ENCODE peak calls at places on chromosomes 5 and 9, in ten cellular contexts. C is IMR-90; D is pancreas; G is colonic mucosa; U is stomach; E is CD8-positive, alpha-beta T cell; N is heart right ventricle; Y is CD4-positive, CD25-positive, alpha-beta regulatory T cell; V is SJCRH30; M is right atrium auricular region. T is an unnamed sample.

GRCh38 chr9:114694146-114694545 is 12.2 kb upstream of the TEX48 start:
- DNase-seq in C (peak; percentile 23), D (no peak), G (no peak), U (no peak), E (no peak), N (no peak), Y (no peak), V (no peak), M (no peak), T (no peak)

GRCh38 chr5:168244838-168245555 is 46.4 kb upstream of the WWC1 start:
- DNase-seq in C (no peak), D (no peak), G (no peak), U (no peak), E (no peak), N (no peak), Y (no peak), V (no peak), M (no peak), T (peak; percentile 42)

GRCh38 chr5:17094830-17095229 is 122.6 kb upstream of the BASP1 start:
- DNase-seq in C (peak; percentile 28), D (no peak), G (no peak), U (no peak), E (no peak), N (no peak), Y (no peak), V (no peak), M (no peak), T (no peak)

GRCh38 chr5:98248949-98249348 is 524.5 kb upstream of the RGMB start:
- DNase-seq in C (peak; percentile 96), D (no peak), G (no peak), U (no peak), E (no peak), N (no peak), Y (no peak), V (no peak), M (no peak), T (no peak)

GRCh38 chr5:39578887-39579497 is 154.2 kb upstream of the DAB2 start:
- DNase-seq in C (peak; percentile 49), D (no peak), G (no peak), U (no peak), E (no peak), N (no peak), Y (peak; percentile 28), V (peak; percentile 45), M (no peak), T (no peak)

GRCh38 chr5:133124891-133125290 is 73.1 kb downstream of the HSPA4 start:
- DNase-seq in C (no peak), D (no peak), G (no peak), U (no peak), E (no peak), N (no peak), Y (no peak), V (no peak), M (peak; percentile 44), T (no peak)

GRCh38 chr5:134917070-134917831 is 12.3 kb downstream of the PCBD2 start:
- DNase-seq in C (no peak), D (no peak), G (no peak), U (no peak), E (no peak), N (no peak), Y (no peak), V (no peak), M (no peak), T (no peak)

GRCh38 chr9:80157561-80157983 is 585.8 kb downstream of the TLE4 start:
- DNase-seq in C (peak; percentile 67), D (no peak), G (no peak), U (no peak), E (no peak), N (no peak), Y (no peak), V (peak; percentile 63), M (no peak), T (no peak)

GRCh38 chr5:71982717-71983395 is 124.4 kb upstream of the MAP1B start:
- DNase-seq in C (no peak), D (no peak), G (no peak), U (no peak), E (no peak), N (no peak), Y (no peak), V (no peak), M (no peak), T (no peak)

GRCh38 chr5:71986101-71986500 is 121.2 kb upstream of the MAP1B start:
- DNase-seq in C (no peak), D (no peak), G (no peak), U (no peak), E (no peak), N (no peak), Y (no peak), V (no peak), M (no peak), T (no peak)

GRCh38 chr5:71988808-71989207 is 118.5 kb upstream of the MAP1B start:
- DNase-seq in C (no peak), D (no peak), G (no peak), U (no peak), E (no peak), N (no peak), Y (no peak), V (no peak), M (no peak), T (no peak)
- H3K27ac ChIP-seq in C (no peak overlapping the region), D (no peak overlapping the region), G (no peak overlapping the region), U (no peak overlapping the region), E (no peak overlapping the region), N (no peak overlapping the region), Y (no peak overlapping the region), V (no peak overlapping the region), M (no peak overlapping the region), T (no peak overlapping the region)

GRCh38 chr5:128237504-128237903 is 153.9 kb downstream of the SLC12A2 start:
- DNase-seq in C (peak; percentile 23), D (no peak), G (no peak), U (no peak), E (no peak), N (no peak), Y (no peak), V (peak; percentile 18), M (no peak), T (no peak)

GRCh38 chr5:128234928-128235641 is 151.5 kb downstream of the SLC12A2 start:
- DNase-seq in C (no peak), D (no peak), G (no peak), U (no peak), E (no peak), N (no peak), Y (no peak), V (no peak), M (no peak), T (no peak)

GRCh38 chr5:128236334-128236733 is 152.8 kb downstream of the SLC12A2 start:
- DNase-seq in C (no peak), D (no peak), G (no peak), U (no peak), E (no peak), N (no peak), Y (no peak), V (no peak), M (no peak), T (no peak)

GRCh38 chr5:128241071-128241695 is 157.6 kb downstream of the SLC12A2 start:
- DNase-seq in C (peak; percentile 20), D (no peak), G (no peak), U (no peak), E (no peak), N (no peak), Y (no peak), V (no peak), M (no peak), T (no peak)

DNA sequence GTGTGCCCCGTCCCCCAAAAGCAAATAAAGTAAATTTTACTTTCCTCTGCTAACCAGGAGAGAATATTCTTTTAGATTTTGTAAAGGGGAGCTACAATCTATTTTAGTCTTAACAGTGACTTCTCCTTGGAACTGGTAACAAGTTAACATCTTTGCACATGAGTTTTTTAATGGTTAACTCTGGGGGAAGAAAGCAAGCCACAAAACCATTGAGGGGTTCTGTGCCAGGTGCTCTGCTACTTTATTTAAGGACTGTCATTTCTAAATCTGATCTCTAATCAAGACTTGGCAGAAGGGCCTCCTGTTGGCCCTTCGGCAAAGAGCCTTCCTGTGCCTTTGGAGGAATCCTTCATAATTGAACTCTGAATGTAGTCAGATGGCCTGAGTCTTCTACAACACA is 153.4 kb downstream of the SLC12A2 start:
- DNase-seq in C (no peak), D (no peak), G (no peak), U (no peak), E (no peak), N (no peak), Y (no peak), V (no peak), M (no peak), T (no peak)
- H3K27ac ChIP-seq in C (no peak overlapping the region), D (no peak overlapping the region), G (no peak overlapping the region), U (no peak overlapping the region), E (no peak overlapping the region), N (no peak overlapping the region), Y (no peak overlapping the region), V (no peak overlapping the region), M (no peak overlapping the region), T (no peak overlapping the region)

DNA sequence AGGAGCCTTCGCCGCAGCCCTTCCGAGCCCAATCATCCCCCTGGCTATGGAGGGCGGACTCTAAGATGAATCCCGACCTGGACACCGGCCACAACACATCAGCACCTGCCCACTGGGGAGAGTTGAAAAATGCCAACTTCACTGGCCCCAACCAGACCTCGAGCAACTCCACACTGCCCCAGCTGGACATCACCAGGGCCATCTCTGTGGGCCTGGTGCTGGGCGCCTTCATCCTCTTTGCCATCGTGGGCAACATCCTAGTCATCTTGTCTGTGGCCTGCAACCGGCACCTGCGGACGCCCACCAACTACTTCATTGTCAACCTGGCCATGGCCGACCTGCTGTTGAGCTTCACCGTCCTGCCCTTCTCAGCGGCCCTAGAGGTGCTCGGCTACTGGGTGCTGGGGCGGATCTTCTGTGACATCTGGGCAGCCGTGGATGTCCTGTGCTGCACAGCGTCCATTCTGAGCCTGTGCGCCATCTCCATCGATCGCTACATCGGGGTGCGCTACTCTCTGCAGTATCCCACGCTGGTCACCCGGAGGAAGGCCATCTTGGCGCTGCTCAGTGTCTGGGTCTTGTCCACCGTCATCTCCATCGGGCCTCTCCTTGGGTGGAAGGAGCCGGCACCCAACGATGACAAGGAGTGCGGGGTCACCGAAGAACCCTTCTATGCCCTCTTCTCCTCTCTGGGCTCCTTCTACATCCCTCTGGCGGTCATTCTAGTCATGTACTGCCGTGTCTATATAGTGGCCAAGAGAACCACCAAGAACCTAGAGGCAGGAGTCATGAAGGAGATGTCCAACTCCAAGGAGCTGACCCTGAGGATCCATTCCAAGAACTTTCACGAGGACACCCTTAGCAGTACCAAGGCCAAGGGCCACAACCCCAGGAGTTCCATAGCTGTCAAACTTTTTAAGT is 819 bp downstream of the ADRA1B start:
- DNase-seq in C (no peak), D (no peak), G (no peak), U (no peak), E (no peak), N (no peak), Y (no peak), V (no peak), M (no peak), T (no peak)
- H3K27ac ChIP-seq in C (no peak overlapping the region), D (no peak overlapping the region), G (no peak overlapping the region), U (no peak overlapping the region), E (no peak overlapping the region), N (peak overlapping the region; percentile 73), Y (no peak overlapping the region), V (no peak overlapping the region), M (peak overlapping the region; percentile 74), T (no peak overlapping the region)

DNA sequence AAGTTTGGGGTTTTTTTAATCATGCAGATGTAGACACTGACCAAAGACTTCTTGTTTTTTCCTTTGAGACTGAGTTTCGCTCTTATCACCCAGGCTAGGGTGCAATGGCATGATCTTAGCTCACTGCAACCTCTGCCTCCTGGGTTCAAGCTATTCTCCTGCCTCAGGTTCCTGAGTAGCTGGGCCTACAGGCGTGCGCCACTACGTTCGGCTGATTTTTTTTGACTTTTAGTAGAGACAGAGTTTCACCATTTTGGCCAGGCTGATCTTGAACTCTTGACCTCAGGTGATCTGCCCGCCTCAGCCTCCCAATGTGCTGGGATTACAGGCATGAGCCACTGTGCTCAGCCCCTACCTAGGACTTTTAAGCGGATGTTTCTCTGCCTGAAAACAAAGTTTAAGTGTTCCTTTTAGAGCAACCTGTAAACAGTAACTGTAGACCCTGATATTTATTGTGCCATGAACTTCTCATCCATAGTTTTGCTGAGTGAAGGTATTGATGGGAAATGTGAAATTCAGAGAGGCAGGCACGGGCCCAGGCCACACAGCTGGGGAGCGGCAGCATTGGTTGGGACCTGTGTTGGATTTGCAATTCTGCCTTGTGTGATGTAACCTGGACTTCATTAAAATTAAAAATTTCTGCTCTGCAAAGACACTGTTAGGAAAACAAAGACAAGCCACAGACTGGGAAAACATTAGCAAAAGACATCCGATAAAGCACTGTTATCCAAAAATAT is 11.7 kb downstream of the CEL start:
- DNase-seq in C (no peak), D (peak; percentile 15), G (no peak), U (no peak), E (no peak), N (no peak), Y (no peak), V (no peak), M (no peak), T (no peak)
- H3K27ac ChIP-seq in C (no peak overlapping the region), D (no peak overlapping the region), G (no peak overlapping the region), U (no peak overlapping the region), E (no peak overlapping the region), N (no peak overlapping the region), Y (no peak overlapping the region), V (no peak overlapping the region), M (no peak overlapping the region), T (no peak overlapping the region)

T was measured in caudate nucleus.